ENCODE peak calls at places on chromosomes 1 and 21, in seven cellular contexts. G is Peyer's patch, T is fibroblast of lung, C is PC-3, N is fibroblast of pulmonary artery, S is epithelial cell of proximal tubule, V is psoas muscle. I is an unnamed sample.

GRCh38 chr1:42934541-42935312 is 23.9 kb downstream of the SLC2A1 start:
- DNase-seq in G (peak; percentile 16), T (no peak), C (no peak), N (no peak), S (no peak), V (no peak), I (no peak)

GRCh38 chr21:29205009-29205408 is 74.6 kb downstream of the MAP3K7CL start:
- DNase-seq in G (no peak), T (no peak), C (no peak), N (no peak), S (no peak), V (no peak), I (no peak)

GRCh38 chr1:231536099-231536498 is 7.6 kb downstream of the TSNAX start:
- DNase-seq in G (no peak), T (no peak), C (no peak), N (no peak), S (no peak), V (no peak), I (no peak)

GRCh38 chr1:6108937-6109636 is 63.4 kb downstream of the KCNAB2 start:
- DNase-seq in G (no peak), T (peak; percentile 14), C (peak; percentile 89), N (peak; percentile 52), S (no peak), V (peak; percentile 49), I (peak; percentile 79)

GRCh38 chr1:2074944-2075740 is 24.9 kb downstream of the PRKCZ start:
- DNase-seq in G (no peak), T (no peak), C (no peak), N (no peak), S (no peak), V (no peak), I (no peak)

GRCh38 chr1:52142220-52143153 is 598 bp downstream of the ZFYVE9 start:
- DNase-seq in G (peak; percentile 20), T (peak; percentile 54), C (peak; percentile 56), N (peak; percentile 59), S (no peak), V (peak; percentile 68), I (peak; percentile 62)

GRCh38 chr1:34162852-34163766 is 1.9 kb downstream of the CSMD2 start:
- DNase-seq in G (peak; percentile 17), T (peak; percentile 59), C (peak; percentile 44), N (peak; percentile 53), S (peak; percentile 25), V (peak; percentile 79), I (peak; percentile 69)

GRCh38 chr1:62138029-62138428 is 56.6 kb upstream of the L1TD1 start:
- DNase-seq in G (no peak), T (no peak), C (no peak), N (no peak), S (no peak), V (no peak), I (no peak)

GRCh38 chr21:45126085-45126687 is 51.8 kb downstream of the ADARB1 start:
- DNase-seq in G (no peak), T (no peak), C (no peak), N (no peak), S (no peak), V (no peak), I (no peak)

GRCh38 chr1:89953072-89953626 is 41.8 kb upstream of the ZNF326 start:
- DNase-seq in G (no peak), T (peak; percentile 77), C (peak; percentile 95), N (peak; percentile 67), S (peak; percentile 94), V (peak; percentile 50), I (peak; percentile 82)

GRCh38 chr21:29332461-29333354 is 34.0 kb downstream of the BACH1 start:
- DNase-seq in G (no peak), T (peak; percentile 71), C (peak; percentile 42), N (peak; percentile 56), S (no peak), V (no peak), I (peak; percentile 78)

GRCh38 chr21:44035244-44035643 is 23.1 kb downstream of the TRAPPC10 start:
- DNase-seq in G (no peak), T (no peak), C (no peak), N (no peak), S (no peak), V (no peak), I (no peak)

GRCh38 chr1:4837752-4838151 is 183.3 kb downstream of the AJAP1 start:
- DNase-seq in G (no peak), T (no peak), C (no peak), N (no peak), S (no peak), V (no peak), I (no peak)

GRCh38 chr1:6248798-6249731 is 5.1 kb downstream of the HES3 start:
- DNase-seq in G (no peak), T (peak; percentile 44), C (no peak), N (no peak), S (no peak), V (peak; percentile 69), I (no peak)

GRCh38 chr1:17276568-17276967 is 27.7 kb downstream of the PADI3 start:
- DNase-seq in G (no peak), T (no peak), C (peak; percentile 94), N (peak; percentile 66), S (no peak), V (no peak), I (peak; percentile 9)

GRCh38 chr1:3504151-3504822 is 49.8 kb downstream of the ARHGEF16 start:
- DNase-seq in G (no peak), T (peak; percentile 60), C (peak; percentile 97), N (peak; percentile 85), S (peak; percentile 6), V (peak; percentile 96), I (peak; percentile 88)

GRCh38 chr21:41615613-41616012 is 107.7 kb upstream of the TMPRSS2 start:
- DNase-seq in G (no peak), T (peak; percentile 99), C (peak; percentile 59), N (peak; percentile 97), S (no peak), V (no peak), I (peak; percentile 94)

DNA sequence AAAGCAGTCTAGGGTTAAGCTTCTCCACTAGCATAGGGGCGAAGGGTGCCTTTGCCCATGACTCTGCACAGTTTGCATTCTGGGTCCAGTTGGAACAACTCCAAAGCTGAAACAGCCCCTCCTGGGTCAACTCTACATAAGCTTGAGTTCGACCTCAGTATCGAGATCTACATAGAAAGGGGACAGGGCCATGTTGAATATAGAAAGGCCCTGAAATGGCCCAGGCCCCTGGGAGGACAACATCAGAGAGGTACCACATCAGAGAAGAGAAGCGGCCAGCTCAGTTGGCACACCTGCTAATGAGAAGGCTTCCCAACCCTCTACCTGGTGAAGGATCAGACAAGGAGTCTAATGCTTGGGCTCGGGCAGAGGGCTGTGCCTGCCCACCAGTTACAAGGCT is 1.6 kb downstream of the DENND2D start:
- DNase-seq in G (no peak), T (no peak), C (no peak), N (no peak), S (no peak), V (no peak), I (no peak)
- H3K4me3 ChIP-seq in G (peak overlapping the region; percentile 47), T (no peak overlapping the region), C (no peak overlapping the region), N (no peak overlapping the region), S (no peak overlapping the region), V (peak overlapping the region; percentile 18), I (no peak overlapping the region)

DNA sequence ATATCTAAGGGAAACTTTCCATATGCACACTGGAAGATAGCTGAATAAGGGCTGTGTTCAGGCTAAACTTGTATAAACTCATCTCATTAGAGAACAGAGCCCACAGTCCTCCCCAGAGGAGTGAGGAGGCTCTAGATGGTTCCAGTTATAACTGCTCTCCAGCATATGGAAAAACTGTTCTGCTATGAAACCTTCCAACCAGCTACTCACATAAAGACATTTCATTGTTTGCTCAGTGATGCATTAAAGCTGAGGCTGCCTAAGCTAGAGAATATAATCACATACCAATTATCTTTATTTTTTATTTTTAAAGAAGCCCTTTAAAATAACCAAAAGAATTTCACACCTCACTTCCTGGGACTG is 13.3 kb downstream of the AHCYL1 start:
- DNase-seq in G (no peak), T (no peak), C (peak; percentile 40), N (no peak), S (no peak), V (no peak), I (no peak)
- H3K4me3 ChIP-seq in G (no peak overlapping the region), T (no peak overlapping the region), C (no peak overlapping the region), N (no peak overlapping the region), S (no peak overlapping the region), V (no peak overlapping the region), I (no peak overlapping the region)

GRCh38 chr1:30732277-30732996 is 9.1 kb upstream of the MATN1 start:
- DNase-seq in G (no peak), T (no peak), C (no peak), N (no peak), S (no peak), V (no peak), I (no peak)

GRCh38 chr1:30734580-30734979 is 11.2 kb upstream of the MATN1 start:
- DNase-seq in G (no peak), T (no peak), C (no peak), N (no peak), S (no peak), V (no peak), I (no peak)

GRCh38 chr1:30734106-30734505 is 10.7 kb upstream of the MATN1 start:
- DNase-seq in G (no peak), T (no peak), C (no peak), N (no peak), S (no peak), V (no peak), I (no peak)

GRCh38 chr1:30735124-30735523 is 11.7 kb upstream of the MATN1 start:
- DNase-seq in G (no peak), T (no peak), C (no peak), N (no peak), S (no peak), V (no peak), I (no peak)

DNA sequence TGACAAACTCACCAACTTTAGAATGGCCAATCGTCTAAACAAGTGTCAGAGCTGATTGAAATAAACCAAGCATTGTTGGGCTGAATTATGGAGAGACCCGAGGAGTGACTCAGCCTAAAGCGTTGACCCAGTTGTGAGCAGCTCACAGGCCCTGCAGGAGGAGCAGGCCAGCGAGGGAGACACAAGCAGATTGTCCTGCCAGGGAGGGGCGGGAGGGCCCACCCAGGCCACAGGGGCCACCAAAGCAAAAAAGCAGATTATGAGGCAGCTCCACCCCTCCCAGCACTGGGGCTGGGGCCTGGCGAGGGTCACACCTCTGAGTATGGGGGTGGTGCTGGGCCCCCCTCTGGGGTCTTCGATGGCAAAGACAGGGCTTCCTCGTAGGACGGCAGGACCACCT is 10.1 kb upstream of the MATN1 start:
- DNase-seq in G (no peak), T (no peak), C (no peak), N (no peak), S (no peak), V (no peak), I (no peak)
- H3K4me3 ChIP-seq in G (no peak overlapping the region), T (no peak overlapping the region), C (no peak overlapping the region), N (no peak overlapping the region), S (no peak overlapping the region), V (no peak overlapping the region), I (no peak overlapping the region)

GRCh38 chr1:158687037-158687436 is 522 bp upstream of the SPTA1 start:
- DNase-seq in G (no peak), T (no peak), C (no peak), N (no peak), S (no peak), V (no peak), I (no peak)
- H3K4me3 ChIP-seq in G (no peak overlapping the region), T (no peak overlapping the region), C (no peak overlapping the region), N (no peak overlapping the region), S (no peak overlapping the region), V (no peak overlapping the region), I (no peak overlapping the region)

GRCh38 chr1:167808690-167809089 is 86.9 kb downstream of the MPZL1 start:
- DNase-seq in G (no peak), T (no peak), C (no peak), N (no peak), S (no peak), V (no peak), I (peak; percentile 50)
- H3K4me3 ChIP-seq in G (no peak overlapping the region), T (no peak overlapping the region), C (no peak overlapping the region), N (no peak overlapping the region), S (no peak overlapping the region), V (no peak overlapping the region), I (no peak overlapping the region)

GRCh38 chr1:181021155-181021554 is 1.5 kb downstream of the STX6 start:
- DNase-seq in G (no peak), T (no peak), C (no peak), N (no peak), S (no peak), V (no peak), I (no peak)
- H3K4me3 ChIP-seq in G (peak overlapping the region; percentile 89), T (peak overlapping the region; percentile 86), C (peak overlapping the region; percentile 87), N (peak overlapping the region; percentile 90), S (peak overlapping the region; percentile 98), V (peak overlapping the region; percentile 74), I (peak overlapping the region; percentile 94)

I was measured in choroid plexus epithelial cell.